ENCODE peak calls at places on chromosome 9, in six cellular contexts. One of them, this sample, is unnamed.

GRCh38 chr9:88809371-88809770 is 181.9 kb upstream of the S1PR3 start:
- DNase-seq in HepG2: no peak
- DNase-seq in K562: peak; percentile 22
- DNase-seq in H1: no peak
- DNase-seq in HCT116: no peak
- DNase-seq in GM12878: no peak
- DNase-seq in this sample: no peak

GRCh38 chr9:123048748-123049147 is 15.3 kb downstream of the GPR21 start:
- DNase-seq in GM12878: no peak
- DNase-seq in H1: no peak
- DNase-seq in K562: no peak
- DNase-seq in HCT116: no peak
- DNase-seq in HepG2: no peak
- DNase-seq in this sample: no peak

GRCh38 chr9:7382365-7382764 is 417.2 kb downstream of the DMAC1 start:
- DNase-seq in H1: no peak
- DNase-seq in HCT116: no peak
- DNase-seq in K562: no peak
- DNase-seq in GM12878: no peak
- DNase-seq in HepG2: no peak
- DNase-seq in this sample: no peak

GRCh38 chr9:12494411-12494810 is 198.8 kb upstream of the TYRP1 start:
- DNase-seq in GM12878: no peak
- DNase-seq in HCT116: no peak
- DNase-seq in H1: no peak
- DNase-seq in HepG2: no peak
- DNase-seq in K562: no peak
- DNase-seq in this sample: no peak

GRCh38 chr9:134406366-134407122 is 80.3 kb downstream of the RXRA start:
- DNase-seq in H1: no peak
- DNase-seq in K562: no peak
- DNase-seq in HCT116: no peak
- DNase-seq in GM12878: no peak
- DNase-seq in HepG2: no peak
- DNase-seq in this sample: no peak

GRCh38 chr9:81456431-81456970 is 232.8 kb downstream of the TLE1 start:
- DNase-seq in GM12878: no peak
- DNase-seq in HepG2: no peak
- DNase-seq in HCT116: no peak
- DNase-seq in K562: no peak
- DNase-seq in H1: no peak
- DNase-seq in this sample: no peak

GRCh38 chr9:117335797-117336435 is 78.9 kb downstream of the ASTN2 start:
- DNase-seq in GM12878: no peak
- DNase-seq in HCT116: no peak
- DNase-seq in HepG2: no peak
- DNase-seq in K562: no peak
- DNase-seq in H1: no peak
- DNase-seq in this sample: no peak

GRCh38 chr9:115524467-115525059 is 406.6 kb upstream of the TNC start:
- DNase-seq in HepG2: peak; percentile 32
- DNase-seq in H1: no peak
- DNase-seq in GM12878: no peak
- DNase-seq in HCT116: peak; percentile 47
- DNase-seq in K562: peak; percentile 7
- DNase-seq in this sample: peak; percentile 61

GRCh38 chr9:76691761-76692313 is 72.4 kb upstream of the PCA3 start:
- DNase-seq in H1: peak; percentile 45
- DNase-seq in HCT116: no peak
- DNase-seq in HepG2: no peak
- DNase-seq in GM12878: no peak
- DNase-seq in K562: no peak
- DNase-seq in this sample: no peak

GRCh38 chr9:12060811-12061210 is 632.4 kb upstream of the TYRP1 start:
- DNase-seq in HCT116: no peak
- DNase-seq in HepG2: no peak
- DNase-seq in K562: no peak
- DNase-seq in H1: no peak
- DNase-seq in GM12878: no peak
- DNase-seq in this sample: no peak

GRCh38 chr9:97891736-97892135 is 30.6 kb downstream of the TRMO start:
- DNase-seq in H1: no peak
- DNase-seq in HepG2: no peak
- DNase-seq in HCT116: no peak
- DNase-seq in K562: no peak
- DNase-seq in GM12878: no peak
- DNase-seq in this sample: no peak

GRCh38 chr9:109705515-109705914 is 74.5 kb upstream of the PALM2AKAP2 start:
- DNase-seq in H1: no peak
- DNase-seq in HCT116: peak; percentile 32
- DNase-seq in HepG2: peak; percentile 2
- DNase-seq in GM12878: no peak
- DNase-seq in K562: no peak
- DNase-seq in this sample: peak; percentile 20

GRCh38 chr9:132006657-132007370 is 72.9 kb downstream of the MED27 start:
- DNase-seq in HepG2: no peak
- DNase-seq in GM12878: peak; percentile 67
- DNase-seq in HCT116: no peak
- DNase-seq in H1: no peak
- DNase-seq in K562: no peak
- DNase-seq in this sample: peak; percentile 15

GRCh38 chr9:893843-894420 is 52.4 kb downstream of the DMRT1 start:
- DNase-seq in H1: peak; percentile 66
- DNase-seq in HepG2: peak; percentile 56
- DNase-seq in GM12878: peak; percentile 91
- DNase-seq in HCT116: peak; percentile 46
- DNase-seq in K562: peak; percentile 44
- DNase-seq in this sample: peak; percentile 43

GRCh38 chr9:72022846-72023245 is 37.6 kb downstream of the C9orf57 start:
- DNase-seq in K562: no peak
- DNase-seq in HCT116: no peak
- DNase-seq in GM12878: no peak
- DNase-seq in H1: no peak
- DNase-seq in HepG2: no peak
- DNase-seq in this sample: no peak

GRCh38 chr9:92706218-92706940 is 36.4 kb upstream of the IPPK start:
- DNase-seq in GM12878: no peak
- DNase-seq in HCT116: peak; percentile 54
- DNase-seq in H1: peak; percentile 69
- DNase-seq in HepG2: peak; percentile 35
- DNase-seq in K562: peak; percentile 47
- DNase-seq in this sample: no peak

GRCh38 chr9:82763631-82764030 is 299.3 kb downstream of the RASEF start:
- DNase-seq in K562: no peak
- DNase-seq in HepG2: no peak
- DNase-seq in H1: no peak
- DNase-seq in GM12878: no peak
- DNase-seq in HCT116: no peak
- DNase-seq in this sample: no peak

GRCh38 chr9:82761911-82762310 is 301.0 kb downstream of the RASEF start:
- DNase-seq in GM12878: no peak
- DNase-seq in K562: no peak
- DNase-seq in H1: no peak
- DNase-seq in HepG2: no peak
- DNase-seq in HCT116: no peak
- DNase-seq in this sample: no peak

DNA sequence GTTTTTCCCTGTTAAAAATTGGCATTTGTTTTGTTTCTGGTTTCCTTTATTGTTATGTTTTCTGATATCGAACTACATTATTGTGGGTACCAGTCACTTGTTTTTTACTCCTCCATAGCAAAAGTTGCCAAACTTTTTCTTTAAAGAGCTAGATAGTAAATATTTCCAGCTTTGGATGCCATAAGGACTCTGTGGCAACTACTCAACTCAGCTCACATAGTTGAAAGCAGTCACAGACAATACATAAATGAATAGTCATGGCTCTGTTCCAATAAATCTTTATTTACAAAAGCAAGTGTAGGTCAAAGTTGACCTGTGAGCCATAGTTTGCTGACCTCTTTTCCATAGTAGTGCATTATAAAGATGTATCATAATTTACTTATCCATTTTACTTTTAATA is 305.0 kb downstream of the RASEF start:
- DNase-seq in H1: no peak
- DNase-seq in HepG2: no peak
- DNase-seq in GM12878: no peak
- DNase-seq in K562: no peak
- DNase-seq in HCT116: no peak
- DNase-seq in this sample: no peak
- H3K9ac ChIP-seq in H1: no peak overlapping the region
- H3K9ac ChIP-seq in HepG2: no peak overlapping the region
- H3K9ac ChIP-seq in GM12878: no peak overlapping the region
- H3K9ac ChIP-seq in K562: no peak overlapping the region
- H3K9ac ChIP-seq in HCT116: no peak overlapping the region
- H3K9ac ChIP-seq in this sample: no peak overlapping the region

GRCh38 chr9:112145886-112146285 is 29.2 kb downstream of the SUSD1 start:
- DNase-seq in HepG2: no peak
- DNase-seq in K562: no peak
- DNase-seq in HCT116: no peak
- DNase-seq in GM12878: no peak
- DNase-seq in H1: no peak
- DNase-seq in this sample: no peak
- TF ChIP-seq ZNF274 in HepG2: no peak
- TF ChIP-seq ZNF274 in K562: no peak
- TF ChIP-seq ZNF274 in HCT116: no peak
- TF ChIP-seq ZNF274 in GM12878: no peak
- TF ChIP-seq ZNF274 in H1: no peak
- TF ChIP-seq ZNF274 in this sample: no peak

DNA sequence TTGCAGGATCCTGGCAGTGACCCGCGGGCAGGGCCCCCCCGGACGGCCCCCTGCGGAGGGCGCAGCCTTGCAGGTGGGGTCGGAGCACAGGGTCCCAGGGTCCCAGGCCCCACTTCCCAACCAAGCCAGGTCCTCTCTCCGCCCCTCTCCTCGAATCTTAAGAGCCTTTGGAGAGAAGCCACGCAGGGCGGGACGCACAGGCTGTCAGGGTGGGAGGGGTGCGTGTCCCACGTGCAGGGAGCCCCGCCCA is 18.4 kb upstream of the EGFL7 start:
- DNase-seq in HepG2: no peak
- DNase-seq in K562: no peak
- DNase-seq in HCT116: no peak
- DNase-seq in H1: no peak
- DNase-seq in GM12878: no peak
- DNase-seq in this sample: no peak
- H3K4me3 ChIP-seq in HepG2: peak overlapping the region; percentile 67
- H3K4me3 ChIP-seq in K562: no peak overlapping the region
- H3K4me3 ChIP-seq in HCT116: no peak overlapping the region
- H3K4me3 ChIP-seq in H1: peak overlapping the region; percentile 3
- H3K4me3 ChIP-seq in GM12878: no peak overlapping the region
- H3K4me3 ChIP-seq in this sample: peak overlapping the region; percentile 27

GRCh38 chr9:6356904-6357303 is 28.7 kb downstream of the TPD52L3 start:
- DNase-seq in K562: no peak
- DNase-seq in GM12878: no peak
- DNase-seq in HCT116: no peak
- DNase-seq in HepG2: no peak
- DNase-seq in H1: no peak
- DNase-seq in this sample: no peak

GRCh38 chr9:6354072-6354686 is 26.0 kb downstream of the TPD52L3 start:
- DNase-seq in H1: peak; percentile 51
- DNase-seq in HepG2: peak; percentile 61
- DNase-seq in K562: peak; percentile 55
- DNase-seq in GM12878: peak; percentile 45
- DNase-seq in HCT116: peak; percentile 49
- DNase-seq in this sample: peak; percentile 28

GRCh38 chr9:6355728-6356127 is 27.6 kb downstream of the TPD52L3 start:
- DNase-seq in K562: no peak
- DNase-seq in HepG2: no peak
- DNase-seq in H1: no peak
- DNase-seq in HCT116: no peak
- DNase-seq in GM12878: peak; percentile 24
- DNase-seq in this sample: no peak

GRCh38 chr9:6351757-6352156 is 23.6 kb downstream of the TPD52L3 start:
- DNase-seq in H1: no peak
- DNase-seq in GM12878: no peak
- DNase-seq in K562: no peak
- DNase-seq in HCT116: no peak
- DNase-seq in HepG2: no peak
- DNase-seq in this sample: no peak

GRCh38 chr9:6356441-6356840 is 28.3 kb downstream of the TPD52L3 start:
- DNase-seq in K562: no peak
- DNase-seq in HepG2: no peak
- DNase-seq in H1: no peak
- DNase-seq in HCT116: no peak
- DNase-seq in GM12878: no peak
- DNase-seq in this sample: no peak
- H3K9ac ChIP-seq in K562: no peak overlapping the region
- H3K9ac ChIP-seq in HepG2: no peak overlapping the region
- H3K9ac ChIP-seq in H1: no peak overlapping the region
- H3K9ac ChIP-seq in HCT116: no peak overlapping the region
- H3K9ac ChIP-seq in GM12878: no peak overlapping the region
- H3K9ac ChIP-seq in this sample: no peak overlapping the region

GRCh38 chr9:77747163-77747562 is 99.0 kb upstream of the GNA14 start:
- DNase-seq in K562: no peak
- DNase-seq in H1: no peak
- DNase-seq in HCT116: no peak
- DNase-seq in HepG2: no peak
- DNase-seq in GM12878: no peak
- DNase-seq in this sample: no peak

GRCh38 chr9:77750284-77750683 is 102.2 kb upstream of the GNA14 start:
- DNase-seq in GM12878: no peak
- DNase-seq in K562: no peak
- DNase-seq in H1: no peak
- DNase-seq in HepG2: no peak
- DNase-seq in HCT116: no peak
- DNase-seq in this sample: no peak

GRCh38 chr9:77743381-77743780 is 95.3 kb upstream of the GNA14 start:
- DNase-seq in K562: no peak
- DNase-seq in H1: no peak
- DNase-seq in HCT116: no peak
- DNase-seq in HepG2: no peak
- DNase-seq in GM12878: no peak
- DNase-seq in this sample: no peak

GRCh38 chr9:77748214-77748772 is 100.2 kb upstream of the GNA14 start:
- DNase-seq in HCT116: no peak
- DNase-seq in HepG2: no peak
- DNase-seq in K562: no peak
- DNase-seq in H1: no peak
- DNase-seq in GM12878: no peak
- DNase-seq in this sample: no peak

GRCh38 chr9:77744877-77745435 is 96.8 kb upstream of the GNA14 start:
- DNase-seq in GM12878: no peak
- DNase-seq in K562: no peak
- DNase-seq in HepG2: no peak
- DNase-seq in H1: no peak
- DNase-seq in HCT116: no peak
- DNase-seq in this sample: no peak
- TF ChIP-seq ZNF274 in GM12878: no peak
- TF ChIP-seq ZNF274 in K562: no peak
- TF ChIP-seq ZNF274 in HepG2: no peak
- TF ChIP-seq ZNF274 in H1: no peak
- TF ChIP-seq ZNF274 in HCT116: no peak
- TF ChIP-seq ZNF274 in this sample: no peak